ENCODE peak calls at places on chromosomes 3 and 15, in eight cellular contexts. O is CD8-positive, alpha-beta T cell; F is fibroblast of the aortic adventitia; P is upper lobe of right lung; U is MG63; D is heart left ventricle; G is pancreas; S is psoas muscle. B is an unnamed sample.

GRCh38 chr3:50321146-50321843 is 1.2 kb downstream of the HYAL2 start:
- DNase-seq in S (peak; percentile 95), F (peak; percentile 84), U (peak; percentile 85), P (peak; percentile 95), D (peak; percentile 91), G (peak; percentile 92), O (peak; percentile 85), B (no peak)

GRCh38 chr15:57570994-57571393 is 20.7 kb upstream of the MYZAP start:
- DNase-seq in G (no peak), S (no peak), D (no peak), U (no peak), P (no peak), O (no peak), F (peak; percentile 42), B (no peak)

GRCh38 chr15:37616215-37616614 is 318.2 kb upstream of the TMCO5A start:
- DNase-seq in G (no peak), U (no peak), S (no peak), O (no peak), F (no peak), D (no peak), P (no peak), B (no peak)

GRCh38 chr3:157333551-157333991 is 103.1 kb upstream of the PTX3 start:
- DNase-seq in D (no peak), S (no peak), P (no peak), G (no peak), U (peak; percentile 71), F (peak; percentile 79), O (no peak), B (no peak)

GRCh38 chr3:172103724-172104123 is 64.3 kb downstream of the FNDC3B start:
- DNase-seq in G (no peak), D (no peak), U (peak; percentile 32), P (no peak), O (no peak), F (peak; percentile 82), S (no peak), B (peak; percentile 80)

GRCh38 chr3:37129871-37130270 is 44.5 kb downstream of the LRRFIP2 start:
- DNase-seq in O (no peak), D (no peak), P (no peak), F (no peak), G (no peak), U (peak; percentile 6), S (no peak), B (no peak)

GRCh38 chr3:29972594-29972993 is 633.8 kb upstream of the TGFBR2 start:
- DNase-seq in F (peak; percentile 91), S (no peak), P (no peak), O (no peak), U (no peak), G (no peak), D (no peak), B (no peak)

GRCh38 chr3:130539005-130539404 is 22.0 kb downstream of the COL6A6 start:
- DNase-seq in U (peak; percentile 40), S (no peak), G (peak; percentile 43), D (no peak), P (peak; percentile 67), F (peak; percentile 49), O (no peak), B (no peak)

GRCh38 chr3:105274958-105275357 is 91.8 kb upstream of the ALCAM start:
- DNase-seq in F (peak; percentile 76), U (peak; percentile 82), O (no peak), D (no peak), P (no peak), G (no peak), S (no peak), B (no peak)

GRCh38 chr3:175940881-175941280 is 1081.7 kb downstream of the NAALADL2 start:
- DNase-seq in U (no peak), D (no peak), P (no peak), S (no peak), G (no peak), O (no peak), F (no peak), B (no peak)

GRCh38 chr15:52247032-52247431 is 48.6 kb downstream of the MYO5C start:
- DNase-seq in S (no peak), U (no peak), F (peak; percentile 26), G (no peak), D (no peak), P (no peak), O (no peak), B (no peak)

GRCh38 chr15:63203451-63204090 is 14.2 kb downstream of the RAB8B start:
- DNase-seq in D (no peak), S (no peak), U (no peak), F (no peak), O (peak; percentile 78), P (no peak), G (no peak), B (no peak)

GRCh38 chr3:85377115-85377514 is 418.3 kb downstream of the CADM2 start:
- DNase-seq in P (no peak), S (no peak), D (no peak), U (no peak), G (no peak), O (no peak), F (no peak), B (no peak)

GRCh38 chr15:41055706-41056105 is 60.4 kb downstream of the INO80 start:
- DNase-seq in F (no peak), S (no peak), U (no peak), O (no peak), D (no peak), G (no peak), P (no peak), B (no peak)

GRCh38 chr3:126998728-126999127 is 15.8 kb downstream of the PLXNA1 start:
- DNase-seq in F (no peak), D (no peak), O (no peak), G (no peak), P (no peak), U (no peak), S (no peak), B (no peak)

GRCh38 chr3:128447561-128448013 is 19.1 kb downstream of the DNAJB8 start:
- DNase-seq in P (no peak), D (no peak), U (no peak), F (no peak), O (no peak), G (no peak), S (no peak), B (peak; percentile 30)

GRCh38 chr3:57556459-57557087 is 499 bp downstream of the PDE12 start:
- DNase-seq in D (no peak), G (peak; percentile 50), U (peak; percentile 18), P (no peak), S (peak; percentile 64), O (peak; percentile 50), F (no peak), B (no peak)

GRCh38 chr15:101420232-101420631 is 69.3 kb downstream of the PCSK6 start:
- DNase-seq in F (no peak), O (no peak), G (no peak), D (no peak), S (no peak), P (peak; percentile 23), U (no peak), B (no peak)

GRCh38 chr15:71667228-71667627 is 143.1 kb upstream of the NR2E3 start:
- DNase-seq in G (no peak), D (no peak), S (no peak), P (no peak), U (no peak), F (no peak), O (no peak), B (no peak)

GRCh38 chr3:117540583-117540982 is 831.0 kb downstream of the TUSC7 start:
- DNase-seq in G (no peak), D (no peak), S (no peak), O (no peak), F (no peak), U (no peak), P (no peak), B (no peak)

GRCh38 chr3:52355526-52355925 is 39.4 kb downstream of the DNAH1 start:
- DNase-seq in D (no peak), P (no peak), U (no peak), G (no peak), F (no peak), O (no peak), S (peak; percentile 41), B (no peak)

GRCh38 chr3:61809879-61810278 is 248.5 kb downstream of the PTPRG start:
- DNase-seq in U (no peak), P (no peak), F (peak; percentile 44), O (no peak), D (peak; percentile 80), G (no peak), S (peak; percentile 66), B (no peak)

DNA sequence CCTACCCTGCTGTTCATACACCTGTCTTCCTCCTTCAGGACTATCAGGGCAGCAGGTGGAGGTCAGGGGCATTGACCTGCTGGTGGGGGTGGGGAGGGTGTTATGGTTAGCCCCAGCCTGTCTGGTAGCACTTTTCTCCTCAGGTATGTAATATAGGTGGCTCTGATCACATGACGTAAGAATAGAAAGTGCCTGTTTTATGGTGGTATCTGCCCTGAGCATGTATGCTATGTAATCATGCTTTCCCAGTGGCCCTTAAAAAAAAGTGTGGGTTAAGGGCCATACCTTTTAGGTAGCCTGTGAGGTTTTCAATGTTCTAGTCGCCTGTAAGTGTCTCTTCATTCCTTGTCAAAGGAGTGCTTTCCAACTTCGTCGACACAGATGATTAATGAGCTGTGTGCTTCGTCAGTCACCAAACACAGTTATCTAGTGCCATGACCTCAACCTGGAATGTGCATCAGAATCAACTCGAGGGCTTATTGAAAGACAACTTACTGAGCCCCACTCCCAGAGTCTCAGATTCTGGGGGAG is 86.3 kb downstream of the KLHL25 start:
- DNase-seq in O (no peak), P (no peak), U (no peak), S (no peak), F (peak; percentile 70), D (no peak), G (no peak), B (no peak)
- H3K4me3 ChIP-seq in O (no peak overlapping the region), P (no peak overlapping the region), U (no peak overlapping the region), S (peak overlapping the region; percentile 51), F (no peak overlapping the region), D (peak overlapping the region; percentile 38), G (peak overlapping the region; percentile 24), B (no peak overlapping the region)

DNA sequence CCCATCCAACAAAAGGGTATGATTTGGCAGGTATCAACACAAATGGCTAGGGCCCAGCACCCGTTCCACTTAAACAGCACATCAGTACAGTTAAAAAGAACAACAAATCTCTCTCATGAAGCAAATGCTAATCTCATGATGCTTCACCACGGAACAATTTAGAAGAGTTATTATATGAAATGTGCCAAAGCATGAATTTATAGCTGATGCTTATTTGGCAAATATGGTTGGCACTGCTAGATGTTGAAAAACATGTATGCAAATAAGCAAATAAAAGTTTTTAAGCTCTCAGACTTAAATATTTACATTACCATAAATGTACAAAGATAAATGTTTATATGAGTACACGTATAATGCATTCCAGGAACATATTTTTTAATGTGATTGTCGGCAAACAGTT is 2.3 kb downstream of the PEAK1 start:
- DNase-seq in P (no peak), U (peak; percentile 85), G (no peak), O (no peak), F (peak; percentile 26), S (no peak), D (no peak), B (no peak)
- H3K4me3 ChIP-seq in P (peak overlapping the region; percentile 90), U (peak overlapping the region; percentile 62), G (no peak overlapping the region), O (no peak overlapping the region), F (peak overlapping the region; percentile 84), S (peak overlapping the region; percentile 91), D (peak overlapping the region; percentile 95), B (no peak overlapping the region)

GRCh38 chr15:39426552-39427532 is 154.0 kb upstream of the THBS1 start:
- DNase-seq in P (peak; percentile 73), G (no peak), F (peak; percentile 51), D (peak; percentile 28), O (peak; percentile 92), U (peak; percentile 2), S (peak; percentile 60), B (no peak)
- H3K4me3 ChIP-seq in P (no peak overlapping the region), G (no peak overlapping the region), F (no peak overlapping the region), D (no peak overlapping the region), O (peak overlapping the region; percentile 13), U (no peak overlapping the region), S (no peak overlapping the region), B (no peak overlapping the region)

GRCh38 chr15:31216210-31216911 is 110.3 kb upstream of the KLF13 start:
- DNase-seq in O (peak; percentile 55), F (peak; percentile 64), G (peak; percentile 57), U (peak; percentile 72), S (peak; percentile 96), D (peak; percentile 91), P (peak; percentile 98), B (peak; percentile 4)
- H3K4me3 ChIP-seq in O (no peak overlapping the region), F (peak overlapping the region; percentile 44), G (peak overlapping the region; percentile 75), U (no peak overlapping the region), S (peak overlapping the region; percentile 72), D (peak overlapping the region; percentile 67), P (peak overlapping the region; percentile 63), B (peak overlapping the region; percentile 61)